ENCODE peak calls at places on chromosomes 7 and 10, in seven cellular contexts. S is mesenchymal stem cell, D is mesendoderm, E is IMR-90, X is neuronal stem cell, C is H9, O is H1. P is an unnamed sample.

GRCh38 chr10:22544325-22545068 is 169.9 kb downstream of the PIP4K2A start:
- DNase-seq in S (no peak), D (no peak), E (no peak), X (no peak), C (no peak), O (no peak), P (no peak)

GRCh38 chr7:44847920-44848634 is at the start of gene H2AZ2:
- DNase-seq in S (peak; percentile 100), D (peak; percentile 100), E (peak; percentile 100), X (peak; percentile 100), C (peak; percentile 100), O (peak; percentile 99), P (peak; percentile 100)

GRCh38 chr10:624605-625334 is 64.7 kb downstream of the DIP2C start:
- DNase-seq in S (peak; percentile 96), D (peak; percentile 93), E (peak; percentile 85), X (no peak), C (peak; percentile 83), O (peak; percentile 38), P (peak; percentile 90)

GRCh38 chr7:44072364-44073231 is 7.2 kb upstream of the PGAM2 start:
- DNase-seq in S (peak; percentile 90), D (peak; percentile 83), E (peak; percentile 84), X (peak; percentile 31), C (peak; percentile 80), O (peak; percentile 65), P (peak; percentile 61)

GRCh38 chr10:78035025-78035424 is 1.4 kb downstream of the RPS24 start:
- DNase-seq in S (peak; percentile 44), D (no peak), E (peak; percentile 28), X (no peak), C (no peak), O (no peak), P (no peak)

GRCh38 chr10:69285699-69286098 is 7.4 kb downstream of the HK1 start:
- DNase-seq in S (no peak), D (peak; percentile 38), E (no peak), X (no peak), C (no peak), O (no peak), P (no peak)

GRCh38 chr7:101860316-101861222 is 43.1 kb downstream of the CUX1 start:
- DNase-seq in S (no peak), D (no peak), E (no peak), X (no peak), C (no peak), O (no peak), P (no peak)

GRCh38 chr7:104973227-104973626 is 40.8 kb upstream of the KMT2E start:
- DNase-seq in S (no peak), D (no peak), E (no peak), X (no peak), C (no peak), O (no peak), P (peak; percentile 32)

GRCh38 chr7:111650456-111650999 is 88.2 kb upstream of the IMMP2L start:
- DNase-seq in S (peak; percentile 17), D (no peak), E (peak; percentile 17), X (no peak), C (no peak), O (no peak), P (no peak)

GRCh38 chr7:111642373-111642772 is 80.1 kb upstream of the IMMP2L start:
- DNase-seq in S (no peak), D (no peak), E (no peak), X (no peak), C (no peak), O (no peak), P (no peak)

GRCh38 chr7:111647881-111648280 is 85.6 kb upstream of the IMMP2L start:
- DNase-seq in S (no peak), D (no peak), E (no peak), X (no peak), C (no peak), O (no peak), P (peak; percentile 39)
- H2BK120ac ChIP-seq in S (no peak overlapping the region), D (no peak overlapping the region), E (no peak overlapping the region), X (no peak overlapping the region), C (no peak overlapping the region), O (no peak overlapping the region), P (no peak overlapping the region)

GRCh38 chr10:126250045-126250444 is 138.2 kb downstream of the ADAM12 start:
- DNase-seq in S (peak; percentile 94), D (no peak), E (no peak), X (no peak), C (no peak), O (no peak), P (no peak)
- H2BK120ac ChIP-seq in S (peak overlapping the region; percentile 30), D (no peak overlapping the region), E (peak overlapping the region; percentile 24), X (no peak overlapping the region), C (no peak overlapping the region), O (no peak overlapping the region), P (no peak overlapping the region)

GRCh38 chr7:119172043-119172442 is 947.5 kb downstream of the ANKRD7 start:
- DNase-seq in S (no peak), D (no peak), E (no peak), X (no peak), C (no peak), O (no peak), P (no peak)

GRCh38 chr7:119167431-119167830 is 942.9 kb downstream of the ANKRD7 start:
- DNase-seq in S (no peak), D (no peak), E (no peak), X (no peak), C (no peak), O (no peak), P (no peak)
- H2BK120ac ChIP-seq in S (no peak overlapping the region), D (no peak overlapping the region), E (no peak overlapping the region), X (no peak overlapping the region), C (no peak overlapping the region), O (no peak overlapping the region), P (no peak overlapping the region)

GRCh38 chr10:103463456-103463855 is 4.8 kb upstream of the CALHM1 start:
- DNase-seq in S (peak; percentile 30), D (no peak), E (no peak), X (no peak), C (no peak), O (no peak), P (no peak)

GRCh38 chr10:103466734-103467133 is 8.0 kb upstream of the CALHM1 start:
- DNase-seq in S (peak; percentile 38), D (peak; percentile 43), E (peak; percentile 28), X (no peak), C (no peak), O (no peak), P (no peak)

GRCh38 chr10:103470755-103471653 is 8.0 kb downstream of the CALHM3 start:
- DNase-seq in S (no peak), D (peak; percentile 65), E (no peak), X (no peak), C (peak; percentile 64), O (no peak), P (no peak)

GRCh38 chr10:103465411-103466179 is 6.9 kb upstream of the CALHM1 start:
- DNase-seq in S (no peak), D (no peak), E (no peak), X (no peak), C (no peak), O (no peak), P (no peak)

GRCh38 chr10:103467391-103467790 is 8.7 kb upstream of the CALHM1 start:
- DNase-seq in S (no peak), D (no peak), E (no peak), X (no peak), C (no peak), O (no peak), P (no peak)
- H2BK120ac ChIP-seq in S (no peak overlapping the region), D (no peak overlapping the region), E (no peak overlapping the region), X (no peak overlapping the region), C (no peak overlapping the region), O (no peak overlapping the region), P (no peak overlapping the region)

GRCh38 chr10:35493196-35494118 is 111.7 kb upstream of the GJD4 start:
- DNase-seq in S (no peak), D (no peak), E (peak; percentile 17), X (no peak), C (no peak), O (no peak), P (no peak)
- H2BK120ac ChIP-seq in S (no peak overlapping the region), D (no peak overlapping the region), E (no peak overlapping the region), X (no peak overlapping the region), C (no peak overlapping the region), O (no peak overlapping the region), P (no peak overlapping the region)

DNA sequence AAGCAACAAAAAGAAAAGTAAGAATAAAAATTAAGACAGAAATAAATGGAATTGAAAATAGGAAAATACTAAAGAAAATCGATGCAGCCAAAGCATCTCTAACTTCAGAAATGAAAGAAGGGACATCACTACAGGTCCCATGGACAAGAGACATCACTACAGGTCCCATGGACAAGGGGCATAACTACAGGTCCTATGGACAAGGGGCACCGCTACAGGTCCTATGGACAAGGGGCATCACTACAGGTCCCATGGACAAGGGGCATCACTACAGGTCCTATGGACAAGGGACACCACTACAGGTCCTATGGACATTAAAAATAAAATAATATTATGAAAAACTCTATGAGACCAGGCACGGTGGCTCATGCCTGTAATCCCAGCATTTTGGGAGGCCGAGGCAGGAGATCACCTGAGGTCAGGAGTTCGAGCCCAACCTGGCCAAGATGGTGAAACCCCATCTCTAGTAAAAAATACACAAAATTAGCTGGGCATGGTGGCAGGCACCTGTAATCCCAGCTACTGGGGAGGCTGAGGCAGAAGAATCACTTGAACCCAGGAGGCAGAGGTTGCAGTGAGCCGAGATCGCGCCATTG is 101.0 kb upstream of the DNAAF5 start:
- DNase-seq in S (no peak), D (no peak), E (no peak), X (no peak), C (no peak), O (no peak), P (no peak)
- H2BK120ac ChIP-seq in S (no peak overlapping the region), D (no peak overlapping the region), E (no peak overlapping the region), X (no peak overlapping the region), C (no peak overlapping the region), O (no peak overlapping the region), P (no peak overlapping the region)